ENCODE peak calls at places on chromosomes 12 and 14, in six cellular contexts. C is cardiac fibroblast; J is AG08396; M is activated gamma-delta T cell treated with anti-CD3 and anti-CD28 coated beads, Interleukin-2, amount 50 U/mL, for 16 hours; X is body of pancreas; Z is MCF 10A. V is an unnamed sample.

GRCh38 chr12:61574339-61574738 is 685.9 kb upstream of the USP15 start:
- DNase-seq in C (no peak), J (no peak), M (no peak), X (no peak), Z (no peak), V (peak; percentile 42)

GRCh38 chr14:45194964-45195363 is 58.0 kb downstream of the MIS18BP1 start:
- DNase-seq in C (no peak), J (no peak), M (no peak), X (no peak), Z (no peak), V (no peak)

GRCh38 chr14:97281741-97282140 is 484.6 kb downstream of the VRK1 start:
- DNase-seq in C (no peak), J (no peak), M (no peak), X (no peak), Z (no peak), V (no peak)

GRCh38 chr12:62933871-62934798 is 815 bp downstream of the PPM1H start:
- DNase-seq in C (peak; percentile 33), J (peak; percentile 71), M (no peak), X (peak; percentile 35), Z (peak; percentile 28), V (peak; percentile 6)

GRCh38 chr14:74243051-74243450 is 3.8 kb downstream of the VSX2 start:
- DNase-seq in C (no peak), J (no peak), M (no peak), X (no peak), Z (no peak), V (no peak)

GRCh38 chr14:35416108-35416750 is 11.7 kb upstream of the NFKBIA start:
- DNase-seq in C (no peak), J (no peak), M (peak; percentile 71), X (no peak), Z (no peak), V (no peak)

GRCh38 chr12:32947203-32947795 is 50.7 kb upstream of the PKP2 start:
- DNase-seq in C (peak; percentile 34), J (no peak), M (no peak), X (no peak), Z (peak; percentile 45), V (peak; percentile 54)

GRCh38 chr12:40106655-40107054 is 774 bp upstream of the SLC2A13 start:
- DNase-seq in C (no peak), J (no peak), M (no peak), X (no peak), Z (peak; percentile 42), V (no peak)

GRCh38 chr14:52730708-52731111 is 744 bp downstream of the STYX start:
- DNase-seq in C (peak; percentile 31), J (no peak), M (no peak), X (no peak), Z (peak; percentile 38), V (peak; percentile 4)

GRCh38 chr12:44127966-44128365 is 292.1 kb downstream of the TMEM117 start:
- DNase-seq in C (no peak), J (no peak), M (no peak), X (no peak), Z (no peak), V (no peak)

GRCh38 chr12:11650279-11650696 is 814 bp downstream of the ETV6 start:
- DNase-seq in C (no peak), J (no peak), M (peak; percentile 19), X (peak; percentile 41), Z (no peak), V (no peak)

GRCh38 chr12:88420460-88420859 is 159.8 kb downstream of the KITLG start:
- DNase-seq in C (peak; percentile 97), J (peak; percentile 65), M (no peak), X (no peak), Z (peak; percentile 84), V (peak; percentile 67)

GRCh38 chr14:39218171-39218769 is 15.4 kb upstream of the MIA2 start:
- DNase-seq in C (peak; percentile 68), J (no peak), M (no peak), X (no peak), Z (peak; percentile 74), V (peak; percentile 42)

GRCh38 chr14:34971381-34971780 is 11.4 kb upstream of the SRP54 start:
- DNase-seq in C (peak; percentile 67), J (peak; percentile 21), M (no peak), X (no peak), Z (no peak), V (no peak)

GRCh38 chr12:31749024-31749704 is 20.3 kb upstream of the AMN1 start:
- DNase-seq in C (peak; percentile 100), J (peak; percentile 76), M (peak; percentile 48), X (peak; percentile 91), Z (peak; percentile 96), V (peak; percentile 100)

GRCh38 chr12:49094104-49094948 is at the start of gene DHH:
- DNase-seq in C (no peak), J (peak; percentile 39), M (no peak), X (peak; percentile 31), Z (no peak), V (no peak)

GRCh38 chr14:51544901-51545300 is 106.8 kb upstream of the FRMD6 start:
- DNase-seq in C (no peak), J (no peak), M (no peak), X (no peak), Z (peak; percentile 24), V (no peak)

GRCh38 chr12:83642205-83642604 is 955.5 kb downstream of the TMTC2 start:
- DNase-seq in C (no peak), J (no peak), M (no peak), X (no peak), Z (no peak), V (no peak)

GRCh38 chr14:22039938-22040780 is 366.5 kb upstream of the OR4E1 start:
- DNase-seq in C (no peak), J (no peak), M (peak; percentile 24), X (no peak), Z (peak; percentile 27), V (peak; percentile 10)

GRCh38 chr14:92880351-92880750 is 42.6 kb upstream of the CHGA start:
- DNase-seq in C (peak; percentile 11), J (no peak), M (no peak), X (no peak), Z (peak; percentile 28), V (no peak)

GRCh38 chr12:55996201-55996714 is 818 bp upstream of the SUOX start:
- DNase-seq in C (peak; percentile 78), J (peak; percentile 67), M (peak; percentile 53), X (peak; percentile 67), Z (peak; percentile 81), V (peak; percentile 58)

GRCh38 chr12:129589503-129589902 is 314.3 kb downstream of the TMEM132D start:
- DNase-seq in C (no peak), J (no peak), M (no peak), X (no peak), Z (no peak), V (no peak)

GRCh38 chr12:62912644-62913043 is 22.3 kb downstream of the PPM1H start:
- DNase-seq in C (no peak), J (no peak), M (no peak), X (no peak), Z (no peak), V (no peak)

GRCh38 chr14:76546426-76547221 is 170.7 kb downstream of the ESRRB start:
- DNase-seq in C (no peak), J (peak; percentile 19), M (no peak), X (no peak), Z (peak; percentile 72), V (peak; percentile 19)

GRCh38 chr12:57089259-57090245 is 638 bp downstream of the NAB2 start:
- DNase-seq in C (peak; percentile 69), J (no peak), M (no peak), X (peak; percentile 50), Z (peak; percentile 57), V (peak; percentile 38)

GRCh38 chr12:89856431-89856830 is 147.8 kb upstream of the ATP2B1 start:
- DNase-seq in C (peak; percentile 81), J (no peak), M (no peak), X (no peak), Z (no peak), V (peak; percentile 61)

GRCh38 chr12:79927772-79928474 is 7.0 kb downstream of the PPP1R12A start:
- DNase-seq in C (peak; percentile 21), J (no peak), M (peak; percentile 24), X (no peak), Z (no peak), V (no peak)

GRCh38 chr12:78703820-78704525 is 160.6 kb upstream of the SYT1 start:
- DNase-seq in C (peak; percentile 92), J (peak; percentile 14), M (no peak), X (no peak), Z (peak; percentile 57), V (peak; percentile 88)

GRCh38 chr14:84751745-84752144 is 778.2 kb upstream of the FLRT2 start:
- DNase-seq in C (no peak), J (no peak), M (no peak), X (no peak), Z (no peak), V (no peak)

GRCh38 chr12:28708918-28709371 is 440.1 kb upstream of the FAR2 start:
- DNase-seq in C (peak; percentile 75), J (peak; percentile 33), M (no peak), X (no peak), Z (no peak), V (peak; percentile 8)

GRCh38 chr12:118544569-118544968 is 168.2 kb downstream of the SUDS3 start:
- DNase-seq in C (peak; percentile 59), J (peak; percentile 54), M (no peak), X (no peak), Z (peak; percentile 89), V (peak; percentile 42)